ENCODE peak calls at places on chromosome 19, in four cellular contexts. D is activated naive CD8-positive, alpha-beta T cell treated with anti-CD3 and anti-CD28 coated beads, Interleukin-2, amount 50 U/mL, for 16 hours; Z is cardiac fibroblast; B is HT1080. K is an unnamed sample.

GRCh38 chr19:22030680-22031079 is 19.9 kb upstream of the ZNF208 start:
- DNase-seq in D (no peak), Z (no peak), B (no peak), K (no peak)

GRCh38 chr19:31960474-31960873 is 384.9 kb upstream of the ZNF507 start:
- DNase-seq in D (no peak), Z (no peak), B (no peak), K (no peak)

GRCh38 chr19:14632286-14632685 is 42.4 kb downstream of the ADGRE3 start:
- DNase-seq in D (no peak), Z (peak; percentile 49), B (peak; percentile 56), K (peak; percentile 20)

GRCh38 chr19:6108721-6109633 is 1.3 kb downstream of the RFX2 start:
- DNase-seq in D (no peak), Z (peak; percentile 60), B (no peak), K (peak; percentile 39)

GRCh38 chr19:18293642-18294466 is 12.4 kb upstream of the JUND start:
- DNase-seq in D (no peak), Z (no peak), B (no peak), K (no peak)

GRCh38 chr19:46813570-46814358 is 25.4 kb upstream of the SLC1A5 start:
- DNase-seq in D (no peak), Z (peak; percentile 84), B (peak; percentile 23), K (no peak)

GRCh38 chr19:6738726-6739389 is 622 bp upstream of the TRIP10 start:
- DNase-seq in D (no peak), Z (peak; percentile 55), B (no peak), K (no peak)

GRCh38 chr19:49592486-49593232 is 1.7 kb downstream of the PRR12 start:
- DNase-seq in D (no peak), Z (peak; percentile 17), B (no peak), K (peak; percentile 42)

GRCh38 chr19:45973564-45974338 is at the start of gene NOVA2:
- DNase-seq in D (no peak), Z (peak; percentile 72), B (peak; percentile 70), K (peak; percentile 19)

GRCh38 chr19:44607049-44607448 is 6.3 kb upstream of the IGSF23 start:
- DNase-seq in D (no peak), Z (peak; percentile 85), B (peak; percentile 94), K (no peak)

GRCh38 chr19:56608274-56608964 is 13.3 kb downstream of the ZNF71 start:
- DNase-seq in D (no peak), Z (no peak), B (no peak), K (no peak)

GRCh38 chr19:7673995-7674667 is 2.8 kb upstream of the MCEMP1 start:
- DNase-seq in D (no peak), Z (peak; percentile 80), B (peak; percentile 50), K (peak; percentile 70)

GRCh38 chr19:47726467-47726866 is 13.2 kb downstream of the EHD2 start:
- DNase-seq in D (no peak), Z (peak; percentile 76), B (peak; percentile 65), K (no peak)

GRCh38 chr19:4732680-4733114 is 9.1 kb upstream of the DPP9 start:
- DNase-seq in D (peak; percentile 14), Z (peak; percentile 71), B (peak; percentile 29), K (peak; percentile 66)

GRCh38 chr19:8028951-8029491 is 23.5 kb upstream of the CCL25 start:
- DNase-seq in D (no peak), Z (peak; percentile 12), B (no peak), K (no peak)

GRCh38 chr19:46984077-46985010 is 35.3 kb upstream of the NPAS1 start:
- DNase-seq in D (no peak), Z (peak; percentile 91), B (peak; percentile 38), K (no peak)

GRCh38 chr19:19146865-19147264 is 8.6 kb upstream of the TMEM161A start:
- DNase-seq in D (no peak), Z (no peak), B (no peak), K (no peak)

GRCh38 chr19:7506385-7507328 is 9.2 kb upstream of the ZNF358 start:
- DNase-seq in D (no peak), Z (peak; percentile 95), B (peak; percentile 77), K (peak; percentile 56)

GRCh38 chr19:33132425-33132824 is 511 bp downstream of the WDR88 start:
- DNase-seq in D (no peak), Z (no peak), B (no peak), K (peak; percentile 10)

GRCh38 chr19:44623080-44623479 is 9.7 kb downstream of the IGSF23 start:
- DNase-seq in D (no peak), Z (peak; percentile 65), B (peak; percentile 36), K (no peak)

GRCh38 chr19:48669903-48670668 is 2.7 kb downstream of the NTN5 start:
- DNase-seq in D (no peak), Z (no peak), B (no peak), K (no peak)

GRCh38 chr19:10417598-10418280 is 2.6 kb upstream of the PDE4A start:
- DNase-seq in D (no peak), Z (no peak), B (peak; percentile 37), K (no peak)

GRCh38 chr19:15022752-15023151 is 26.5 kb upstream of the CASP14 start:
- DNase-seq in D (no peak), Z (no peak), B (no peak), K (no peak)

GRCh38 chr19:47232422-47233211 is 1.6 kb upstream of the BBC3 start:
- DNase-seq in D (no peak), Z (peak; percentile 81), B (peak; percentile 91), K (no peak)

GRCh38 chr19:35169226-35169995 is 14.9 kb downstream of the FXYD5 start:
- DNase-seq in D (no peak), Z (no peak), B (no peak), K (no peak)

GRCh38 chr19:4557186-4557970 is 2.1 kb downstream of the SEMA6B start:
- DNase-seq in D (no peak), Z (no peak), B (no peak), K (no peak)